ENCODE peak calls at places on chromosomes 12 and 14, in five cellular contexts. I is SK-N-SH, D is HL-60, V is Panc1, G is suprapubic skin. Y is an unnamed sample.

GRCh38 chr14:78356406-78356805 is 186.2 kb downstream of the NRXN3 start:
- DNase-seq in I (no peak), D (no peak), V (no peak), G (no peak), Y (no peak)

GRCh38 chr12:27462151-27462694 is 15.7 kb downstream of the SMCO2 start:
- DNase-seq in I (no peak), D (no peak), V (no peak), G (no peak), Y (no peak)

GRCh38 chr12:50520345-50520744 is 15.6 kb downstream of the DIP2B start:
- DNase-seq in I (no peak), D (no peak), V (no peak), G (no peak), Y (no peak)

GRCh38 chr12:7021956-7022355 is 3.7 kb upstream of the LPCAT3 start:
- DNase-seq in I (no peak), D (no peak), V (no peak), G (no peak), Y (no peak)

GRCh38 chr12:54300732-54301427 is at the start of gene NFE2:
- DNase-seq in I (peak; percentile 49), D (peak; percentile 89), V (no peak), G (no peak), Y (no peak)

GRCh38 chr12:132142679-132143327 is 1.3 kb downstream of the DDX51 start:
- DNase-seq in I (no peak), D (no peak), V (no peak), G (no peak), Y (no peak)

GRCh38 chr12:63909746-63910145 is 65.2 kb downstream of the SRGAP1 start:
- DNase-seq in I (peak; percentile 19), D (no peak), V (no peak), G (no peak), Y (no peak)

GRCh38 chr12:91852646-91853045 is 293.0 kb downstream of the BTG1 start:
- DNase-seq in I (no peak), D (no peak), V (no peak), G (no peak), Y (peak; percentile 70)

GRCh38 chr12:131245564-131246355 is 292.1 kb downstream of the ADGRD1 start:
- DNase-seq in I (no peak), D (no peak), V (no peak), G (no peak), Y (no peak)

GRCh38 chr12:48601013-48601756 is 31.3 kb upstream of the LALBA start:
- DNase-seq in I (no peak), D (no peak), V (no peak), G (no peak), Y (no peak)

DNA sequence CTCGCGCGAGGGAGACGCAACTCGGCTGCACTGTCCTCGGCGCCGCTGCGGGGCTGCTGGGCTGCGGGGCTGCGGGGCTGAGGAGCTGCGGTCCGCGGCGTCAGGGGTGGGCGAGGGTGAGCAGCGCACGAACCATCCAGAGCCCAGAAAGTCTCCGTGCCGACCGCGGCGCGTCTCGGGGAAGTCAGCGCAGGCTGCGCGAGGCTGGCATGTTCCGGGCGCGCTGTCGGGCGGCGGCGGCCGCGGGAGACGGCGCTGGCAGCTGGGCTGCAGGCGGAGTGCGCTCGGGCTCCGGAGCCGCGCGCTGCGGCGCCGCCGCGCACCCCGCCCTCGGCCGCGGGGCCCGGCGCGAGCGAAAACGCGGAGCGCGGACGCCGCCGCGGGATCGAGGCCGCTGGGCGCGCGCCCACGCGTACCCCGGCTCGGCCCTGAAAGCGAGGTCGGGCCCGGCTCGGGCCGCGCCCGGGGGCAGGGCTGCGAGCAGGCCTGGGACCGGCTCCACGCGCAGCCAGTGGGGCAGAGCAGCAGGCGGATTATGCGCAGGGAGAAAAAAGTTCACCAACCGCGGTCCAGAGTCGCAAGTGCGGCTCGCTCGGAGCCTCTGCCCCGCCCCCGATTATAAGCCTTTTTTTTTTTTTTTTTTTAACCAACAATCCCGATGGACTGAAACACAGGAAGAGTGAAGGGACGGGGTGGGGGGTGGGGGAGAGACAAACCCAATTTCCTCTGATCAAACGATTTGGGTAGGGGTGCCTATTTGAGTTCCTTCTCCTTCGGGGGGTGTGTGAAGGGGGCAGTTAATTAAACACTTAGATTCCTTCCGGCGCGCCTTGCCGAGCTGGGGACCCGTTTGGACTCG is at the start of gene PRICKLE1:
- DNase-seq in I (peak; percentile 90), D (peak; percentile 41), V (no peak), G (peak; percentile 62), Y (no peak)
- TF ChIP-seq POLR2AphosphoS5 in I (no peak), D (no peak), V (no peak), G (no peak), Y (no peak)

DNA sequence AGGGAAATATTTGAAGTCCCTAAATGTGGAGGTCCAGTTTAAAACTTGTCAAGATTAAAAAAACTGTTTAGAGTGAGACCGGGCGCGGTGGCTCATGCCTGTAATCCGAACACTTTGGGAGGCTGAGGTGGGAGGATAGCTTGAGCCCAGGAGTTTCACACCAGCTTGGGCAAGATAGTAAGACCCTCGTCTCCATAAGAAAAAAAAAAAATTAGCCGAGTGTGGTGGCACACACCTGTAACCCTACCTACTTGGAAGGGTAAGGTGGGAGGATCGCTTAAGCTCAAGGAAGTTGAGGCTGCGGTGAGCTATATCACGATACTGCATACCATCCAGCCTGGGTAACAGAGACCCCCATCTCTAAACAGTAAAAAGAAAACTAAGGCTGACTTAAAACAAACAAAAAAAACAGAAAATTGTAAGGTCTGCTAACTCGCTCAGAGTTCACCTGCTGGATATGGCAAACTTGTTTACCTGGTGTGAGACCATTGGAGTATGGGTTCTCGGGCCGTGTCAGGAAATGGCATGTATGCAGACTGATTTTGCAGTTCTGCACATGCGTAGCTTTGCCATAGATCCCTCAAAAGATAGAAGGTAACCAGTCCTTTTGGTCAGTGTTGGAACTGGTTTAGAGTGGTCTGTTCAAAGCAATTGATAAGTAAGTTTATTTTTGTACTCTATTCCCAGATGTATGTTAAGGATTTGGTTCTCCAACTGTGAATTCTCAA is 2.1 kb downstream of the RNF10 start:
- DNase-seq in I (no peak), D (no peak), V (no peak), G (no peak), Y (no peak)
- H3K27ac ChIP-seq in I (no peak overlapping the region), D (peak overlapping the region; percentile 78), V (peak overlapping the region; percentile 92), G (no peak overlapping the region), Y (no peak overlapping the region)

GRCh38 chr14:79534703-79535353 is 676.5 kb downstream of the DIO2 start:
- DNase-seq in I (no peak), D (no peak), V (no peak), G (no peak), Y (no peak)
- TF ChIP-seq POLR2AphosphoS5 in I (no peak), D (no peak), V (no peak), G (no peak), Y (no peak)

DNA sequence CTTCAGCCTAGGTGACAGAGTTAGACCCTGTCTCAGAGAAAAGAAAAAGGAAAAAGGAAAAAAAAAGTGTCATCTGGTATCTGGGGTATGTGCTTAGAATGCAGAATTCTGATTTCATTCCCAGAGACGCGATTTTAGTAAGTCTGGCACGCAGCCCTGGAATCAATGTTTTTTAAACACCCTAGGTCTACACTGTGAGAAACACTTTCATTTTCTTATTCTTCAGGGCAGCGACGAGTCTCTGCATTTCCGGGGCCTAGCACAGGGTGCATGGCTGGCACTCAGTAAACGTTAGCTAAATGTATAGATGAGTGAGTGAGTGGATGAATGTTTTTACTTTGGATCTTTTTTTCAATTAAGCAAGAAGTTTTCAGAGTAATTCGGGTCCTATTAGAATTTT is 243.7 kb upstream of the PWP1 start:
- DNase-seq in I (no peak), D (no peak), V (no peak), G (no peak), Y (no peak)
- H3K27ac ChIP-seq in I (no peak overlapping the region), D (no peak overlapping the region), V (no peak overlapping the region), G (no peak overlapping the region), Y (no peak overlapping the region)

DNA sequence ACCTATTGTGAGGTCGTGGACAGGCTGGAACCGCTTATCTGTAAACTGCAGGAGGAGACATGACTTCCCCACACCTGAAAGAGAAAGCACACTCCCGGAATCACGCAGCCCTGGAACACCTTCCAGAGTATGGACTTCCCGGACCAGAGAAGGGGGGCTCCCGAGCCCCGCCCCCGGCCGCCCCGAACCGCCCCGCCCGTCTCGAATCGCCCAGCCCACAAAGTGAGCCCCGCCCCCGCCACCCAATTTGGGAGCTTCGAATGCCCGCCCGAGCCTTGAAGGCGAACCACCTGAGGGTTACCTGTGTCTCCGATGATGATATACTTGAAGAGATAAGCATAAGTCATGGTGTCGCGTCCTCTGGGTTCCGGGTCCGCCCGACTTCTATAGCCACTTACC is 234 bp downstream of the RAB2B start:
- DNase-seq in I (peak; percentile 83), D (no peak), V (peak; percentile 18), G (peak; percentile 95), Y (no peak)
- TF ChIP-seq POLR2AphosphoS5 in I (peak; percentile 27), D (no peak), V (peak; percentile 38), G (no peak), Y (no peak)

DNA sequence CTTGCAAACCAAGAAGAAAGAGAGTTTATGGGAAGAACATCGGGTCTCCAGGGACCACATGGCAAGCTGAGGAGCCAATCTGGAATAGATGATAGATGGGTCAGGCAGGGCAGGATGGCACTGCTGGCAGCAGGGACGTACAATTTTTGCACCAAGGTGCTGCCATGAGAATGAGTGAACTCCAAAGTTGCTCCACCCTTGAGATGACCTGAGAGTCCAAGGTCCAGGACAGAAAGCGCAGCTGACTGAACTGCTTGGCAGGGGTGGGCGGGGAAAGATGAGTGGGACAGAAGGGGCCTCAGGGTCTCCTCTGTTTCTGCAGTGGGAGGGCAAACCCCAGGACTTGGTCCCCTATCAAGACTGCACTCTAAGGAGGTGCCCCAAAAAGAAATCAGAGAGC is 136.7 kb upstream of the GSC start:
- DNase-seq in I (no peak), D (no peak), V (no peak), G (no peak), Y (no peak)
- H3K27ac ChIP-seq in I (no peak overlapping the region), D (no peak overlapping the region), V (no peak overlapping the region), G (no peak overlapping the region), Y (no peak overlapping the region)

GRCh38 chr14:68307769-68308168 is 485.1 kb downstream of the ZFP36L1 start:
- DNase-seq in I (no peak), D (no peak), V (no peak), G (no peak), Y (no peak)
- TF ChIP-seq POLR2AphosphoS5 in I (no peak), D (no peak), V (no peak), G (no peak), Y (no peak)

Y was measured in SK-N-MC.